ENCODE peak calls at places on chromosome X, in nine cellular contexts. X is caudate nucleus; J is fibroblast of villous mesenchyme; F is right atrium auricular region; W is SK-N-DZ; N is keratinocyte; O is T-helper 9 cell; T is CD8-positive, alpha-beta memory T cell; D is right lobe of liver. C is an unnamed sample.

GRCh38 chrX:123833387-123833786 is 26.5 kb upstream of the XIAP start:
- DNase-seq in W (peak; percentile 49), D (no peak), X (peak; percentile 0), T (peak; percentile 50), J (peak; percentile 53), O (peak; percentile 39), F (no peak), N (no peak), C (peak; percentile 73)

GRCh38 chrX:68647156-68647957 is at the start of gene STARD8:
- DNase-seq in O (no peak), F (no peak), J (peak; percentile 18), N (no peak), W (peak; percentile 4), X (no peak), D (no peak), T (no peak), C (peak; percentile 60)

GRCh38 chrX:34880656-34881055 is 61.9 kb upstream of the FAM47B start:
- DNase-seq in T (no peak), X (no peak), D (no peak), J (no peak), F (no peak), O (no peak), W (no peak), N (peak; percentile 54), C (peak; percentile 27)

GRCh38 chrX:12309733-12310054 is 171.4 kb downstream of the FRMPD4 start:
- DNase-seq in W (no peak), D (no peak), T (no peak), J (no peak), F (no peak), N (no peak), X (no peak), O (no peak), C (no peak)

GRCh38 chrX:139290310-139290709 is 240.2 kb upstream of the F9 start:
- DNase-seq in O (no peak), N (no peak), J (no peak), T (no peak), X (no peak), F (no peak), D (no peak), W (no peak), C (no peak)

GRCh38 chrX:115549008-115549407 is 12.0 kb upstream of the PLS3 start:
- DNase-seq in X (no peak), W (no peak), N (no peak), O (no peak), J (no peak), D (no peak), T (no peak), F (no peak), C (no peak)

GRCh38 chrX:38770152-38770551 is 31.1 kb upstream of the MID1IP1 start:
- DNase-seq in J (no peak), D (no peak), N (no peak), T (no peak), X (no peak), W (no peak), O (no peak), F (no peak), C (no peak)

GRCh38 chrX:31435592-31435991 is 363.8 kb upstream of the FTHL17 start:
- DNase-seq in F (no peak), T (no peak), O (no peak), D (no peak), N (no peak), J (peak; percentile 42), X (peak; percentile 2), W (no peak), C (no peak)

GRCh38 chrX:19805054-19805690 is 82.2 kb downstream of the SH3KBP1 start:
- DNase-seq in O (no peak), D (no peak), X (no peak), W (no peak), T (peak; percentile 54), J (no peak), N (no peak), F (no peak), C (no peak)

GRCh38 chrX:129726307-129727111 is 12.3 kb upstream of the XPNPEP2 start:
- DNase-seq in N (peak; percentile 17), T (no peak), X (peak; percentile 12), W (peak; percentile 18), J (peak; percentile 66), O (peak; percentile 6), D (peak; percentile 63), F (peak; percentile 65), C (peak; percentile 70)

GRCh38 chrX:108640817-108641216 is 95.5 kb downstream of the IRS4 start:
- DNase-seq in X (no peak), J (no peak), D (no peak), T (no peak), F (no peak), N (no peak), O (no peak), W (no peak), C (no peak)

GRCh38 chrX:150352581-150352980 is 10.5 kb upstream of the MAMLD1 start:
- DNase-seq in F (no peak), O (no peak), J (no peak), T (no peak), W (no peak), N (no peak), X (no peak), D (no peak), C (no peak)

GRCh38 chrX:115367956-115368355 is 78.4 kb downstream of the LUZP4 start:
- DNase-seq in J (no peak), N (no peak), W (no peak), D (no peak), T (no peak), F (no peak), X (no peak), O (no peak), C (no peak)

GRCh38 chrX:114999906-115000305 is 17.5 kb downstream of the IL13RA2 start:
- DNase-seq in W (no peak), N (no peak), F (no peak), T (no peak), X (no peak), J (no peak), O (no peak), D (no peak), C (no peak)

GRCh38 chrX:152893631-152894610 is 3.9 kb upstream of the ZNF185 start:
- DNase-seq in O (no peak), J (no peak), X (no peak), D (peak; percentile 38), W (peak; percentile 17), T (no peak), F (no peak), N (no peak), C (no peak)